ENCODE peak calls at places on chromosome 12, in four cellular contexts. One of them, this sample, is unnamed.

GRCh38 chr12:114664661-114665320 is 19.2 kb downstream of the TBX3 start:
- DNase-seq in foreskin keratinocyte: no peak
- DNase-seq in GM20000: no peak
- DNase-seq in endothelial cell: no peak
- DNase-seq in this sample: no peak

GRCh38 chr12:12622418-12622817 is 10.7 kb downstream of the CREBL2 start:
- DNase-seq in foreskin keratinocyte: no peak
- DNase-seq in GM20000: no peak
- DNase-seq in endothelial cell: no peak
- DNase-seq in this sample: no peak

GRCh38 chr12:96053476-96054261 is 18.3 kb upstream of the LTA4H start:
- DNase-seq in foreskin keratinocyte: no peak
- DNase-seq in GM20000: no peak
- DNase-seq in endothelial cell: no peak
- DNase-seq in this sample: no peak

GRCh38 chr12:6372403-6373003 is 2.9 kb downstream of the SCNN1A start:
- DNase-seq in foreskin keratinocyte: peak; percentile 95
- DNase-seq in GM20000: no peak
- DNase-seq in endothelial cell: no peak
- DNase-seq in this sample: peak; percentile 87

GRCh38 chr12:6470375-6471163 is at the start of gene VAMP1:
- DNase-seq in foreskin keratinocyte: peak; percentile 93
- DNase-seq in GM20000: peak; percentile 96
- DNase-seq in endothelial cell: peak; percentile 96
- DNase-seq in this sample: peak; percentile 96

GRCh38 chr12:8697476-8698131 is at the start of gene RIMKLB:
- DNase-seq in foreskin keratinocyte: peak; percentile 72
- DNase-seq in GM20000: peak; percentile 95
- DNase-seq in endothelial cell: peak; percentile 78
- DNase-seq in this sample: peak; percentile 60

GRCh38 chr12:716506-716905 is 35.9 kb upstream of the WNK1 start:
- DNase-seq in foreskin keratinocyte: no peak
- DNase-seq in GM20000: no peak
- DNase-seq in endothelial cell: no peak
- DNase-seq in this sample: no peak

GRCh38 chr12:131950182-131950913 is 606 bp downstream of the EP400 start:
- DNase-seq in foreskin keratinocyte: no peak
- DNase-seq in GM20000: peak; percentile 56
- DNase-seq in endothelial cell: peak; percentile 41
- DNase-seq in this sample: no peak

GRCh38 chr12:117774986-117775775 is 193.6 kb downstream of the KSR2 start:
- DNase-seq in foreskin keratinocyte: no peak
- DNase-seq in GM20000: no peak
- DNase-seq in endothelial cell: no peak
- DNase-seq in this sample: peak; percentile 36

GRCh38 chr12:18479266-18479665 is 217.9 kb downstream of the PIK3C2G start:
- DNase-seq in foreskin keratinocyte: peak; percentile 85
- DNase-seq in GM20000: no peak
- DNase-seq in endothelial cell: no peak
- DNase-seq in this sample: peak; percentile 84

GRCh38 chr12:88578821-88579518 is 1.3 kb downstream of the KITLG start:
- DNase-seq in foreskin keratinocyte: peak; percentile 51
- DNase-seq in GM20000: no peak
- DNase-seq in endothelial cell: peak; percentile 57
- DNase-seq in this sample: peak; percentile 53

GRCh38 chr12:93804392-93805179 is 127.4 kb downstream of the CRADD start:
- DNase-seq in foreskin keratinocyte: peak; percentile 61
- DNase-seq in GM20000: no peak
- DNase-seq in endothelial cell: no peak
- DNase-seq in this sample: no peak

GRCh38 chr12:110179291-110179690 is 55.1 kb downstream of the IFT81 start:
- DNase-seq in foreskin keratinocyte: peak; percentile 71
- DNase-seq in GM20000: no peak
- DNase-seq in endothelial cell: no peak
- DNase-seq in this sample: peak; percentile 55

GRCh38 chr12:80195143-80195726 is 95.9 kb downstream of the OTOGL start:
- DNase-seq in foreskin keratinocyte: peak; percentile 56
- DNase-seq in GM20000: peak; percentile 21
- DNase-seq in endothelial cell: peak; percentile 52
- DNase-seq in this sample: peak; percentile 54

GRCh38 chr12:7411343-7411742 is 32.6 kb downstream of the CD163L1 start:
- DNase-seq in foreskin keratinocyte: no peak
- DNase-seq in GM20000: no peak
- DNase-seq in endothelial cell: no peak
- DNase-seq in this sample: no peak

GRCh38 chr12:67804168-67804567 is 155.6 kb downstream of the DYRK2 start:
- DNase-seq in foreskin keratinocyte: no peak
- DNase-seq in GM20000: no peak
- DNase-seq in endothelial cell: no peak
- DNase-seq in this sample: no peak

GRCh38 chr12:95102916-95103671 is 29.7 kb upstream of the NR2C1 start:
- DNase-seq in foreskin keratinocyte: peak; percentile 93
- DNase-seq in GM20000: peak; percentile 61
- DNase-seq in endothelial cell: no peak
- DNase-seq in this sample: peak; percentile 95

GRCh38 chr12:106147956-106148355 is 9.2 kb upstream of the NUAK1 start:
- DNase-seq in foreskin keratinocyte: no peak
- DNase-seq in GM20000: no peak
- DNase-seq in endothelial cell: no peak
- DNase-seq in this sample: no peak

GRCh38 chr12:15701721-15702156 is 87.4 kb downstream of the EPS8 start:
- DNase-seq in foreskin keratinocyte: peak; percentile 29
- DNase-seq in GM20000: no peak
- DNase-seq in endothelial cell: no peak
- DNase-seq in this sample: peak; percentile 60

GRCh38 chr12:29640589-29641345 is 143.0 kb downstream of the TMTC1 start:
- DNase-seq in foreskin keratinocyte: peak; percentile 37
- DNase-seq in GM20000: no peak
- DNase-seq in endothelial cell: no peak
- DNase-seq in this sample: peak; percentile 73

GRCh38 chr12:26402648-26403047 is 207.3 kb downstream of the SSPN start:
- DNase-seq in foreskin keratinocyte: peak; percentile 86
- DNase-seq in GM20000: no peak
- DNase-seq in endothelial cell: no peak
- DNase-seq in this sample: peak; percentile 78

GRCh38 chr12:127383281-127383680 is 883.7 kb upstream of the TMEM132C start:
- DNase-seq in foreskin keratinocyte: peak; percentile 60
- DNase-seq in GM20000: no peak
- DNase-seq in endothelial cell: no peak
- DNase-seq in this sample: peak; percentile 57

GRCh38 chr12:72560370-72560769 is 288.2 kb downstream of the TRHDE start:
- DNase-seq in foreskin keratinocyte: no peak
- DNase-seq in GM20000: no peak
- DNase-seq in endothelial cell: no peak
- DNase-seq in this sample: no peak

GRCh38 chr12:12007001-12007712 is 63.6 kb upstream of the BCL2L14 start:
- DNase-seq in foreskin keratinocyte: no peak
- DNase-seq in GM20000: peak; percentile 50
- DNase-seq in endothelial cell: no peak
- DNase-seq in this sample: no peak

GRCh38 chr12:5718680-5719079 is 226.4 kb downstream of the ANO2 start:
- DNase-seq in foreskin keratinocyte: no peak
- DNase-seq in GM20000: no peak
- DNase-seq in endothelial cell: no peak
- DNase-seq in this sample: no peak

GRCh38 chr12:122459211-122459610 is 36.7 kb upstream of the CLIP1 start:
- DNase-seq in foreskin keratinocyte: no peak
- DNase-seq in GM20000: no peak
- DNase-seq in endothelial cell: no peak
- DNase-seq in this sample: no peak

GRCh38 chr12:88141774-88142609 is at the start of the genes CEP290 and TMTC3:
- DNase-seq in foreskin keratinocyte: peak; percentile 100
- DNase-seq in GM20000: peak; percentile 87
- DNase-seq in endothelial cell: peak; percentile 86
- DNase-seq in this sample: peak; percentile 100

GRCh38 chr12:128583453-128583852 is 240.3 kb downstream of the SLC15A4 start:
- DNase-seq in foreskin keratinocyte: no peak
- DNase-seq in GM20000: no peak
- DNase-seq in endothelial cell: no peak
- DNase-seq in this sample: no peak
- TF ChIP-seq CTCF in foreskin keratinocyte: no peak
- TF ChIP-seq CTCF in GM20000: no peak
- TF ChIP-seq CTCF in endothelial cell: no peak
- TF ChIP-seq CTCF in this sample: no peak

GRCh38 chr12:22526836-22527235 is 17.5 kb downstream of the C2CD5 start:
- DNase-seq in foreskin keratinocyte: no peak
- DNase-seq in GM20000: no peak
- DNase-seq in endothelial cell: no peak
- DNase-seq in this sample: no peak

GRCh38 chr12:22527999-22528398 is 16.3 kb downstream of the C2CD5 start:
- DNase-seq in foreskin keratinocyte: peak; percentile 80
- DNase-seq in GM20000: no peak
- DNase-seq in endothelial cell: no peak
- DNase-seq in this sample: no peak

GRCh38 chr12:22532317-22532716 is 12.0 kb downstream of the C2CD5 start:
- DNase-seq in foreskin keratinocyte: no peak
- DNase-seq in GM20000: no peak
- DNase-seq in endothelial cell: no peak
- DNase-seq in this sample: no peak

GRCh38 chr12:22531205-22531604 is 13.1 kb downstream of the C2CD5 start:
- DNase-seq in foreskin keratinocyte: no peak
- DNase-seq in GM20000: no peak
- DNase-seq in endothelial cell: no peak
- DNase-seq in this sample: no peak

GRCh38 chr12:22529281-22530060 is 14.9 kb downstream of the C2CD5 start:
- DNase-seq in foreskin keratinocyte: peak; percentile 66
- DNase-seq in GM20000: no peak
- DNase-seq in endothelial cell: no peak
- DNase-seq in this sample: peak; percentile 48
- TF ChIP-seq CTCF in foreskin keratinocyte: peak; percentile 76
- TF ChIP-seq CTCF in GM20000: peak; percentile 11
- TF ChIP-seq CTCF in endothelial cell: peak; percentile 44
- TF ChIP-seq CTCF in this sample: peak; percentile 13

GRCh38 chr12:47975816-47976215 is 12.4 kb downstream of the TMEM106C start:
- DNase-seq in foreskin keratinocyte: no peak
- DNase-seq in GM20000: no peak
- DNase-seq in endothelial cell: no peak
- DNase-seq in this sample: no peak

GRCh38 chr12:47978598-47978873 is 15.1 kb downstream of the TMEM106C start:
- DNase-seq in foreskin keratinocyte: no peak
- DNase-seq in GM20000: no peak
- DNase-seq in endothelial cell: no peak
- DNase-seq in this sample: no peak

GRCh38 chr12:47979166-47979565 is 15.8 kb downstream of the TMEM106C start:
- DNase-seq in foreskin keratinocyte: no peak
- DNase-seq in GM20000: no peak
- DNase-seq in endothelial cell: no peak
- DNase-seq in this sample: no peak

GRCh38 chr12:47977772-47978597 is 14.6 kb downstream of the TMEM106C start:
- DNase-seq in foreskin keratinocyte: no peak
- DNase-seq in GM20000: no peak
- DNase-seq in endothelial cell: no peak
- DNase-seq in this sample: no peak

GRCh38 chr12:47977046-47977771 is 13.8 kb downstream of the TMEM106C start:
- DNase-seq in foreskin keratinocyte: peak; percentile 50
- DNase-seq in GM20000: no peak
- DNase-seq in endothelial cell: no peak
- DNase-seq in this sample: peak; percentile 18
- TF ChIP-seq CTCF in foreskin keratinocyte: no peak
- TF ChIP-seq CTCF in GM20000: no peak
- TF ChIP-seq CTCF in endothelial cell: no peak
- TF ChIP-seq CTCF in this sample: no peak

DNA sequence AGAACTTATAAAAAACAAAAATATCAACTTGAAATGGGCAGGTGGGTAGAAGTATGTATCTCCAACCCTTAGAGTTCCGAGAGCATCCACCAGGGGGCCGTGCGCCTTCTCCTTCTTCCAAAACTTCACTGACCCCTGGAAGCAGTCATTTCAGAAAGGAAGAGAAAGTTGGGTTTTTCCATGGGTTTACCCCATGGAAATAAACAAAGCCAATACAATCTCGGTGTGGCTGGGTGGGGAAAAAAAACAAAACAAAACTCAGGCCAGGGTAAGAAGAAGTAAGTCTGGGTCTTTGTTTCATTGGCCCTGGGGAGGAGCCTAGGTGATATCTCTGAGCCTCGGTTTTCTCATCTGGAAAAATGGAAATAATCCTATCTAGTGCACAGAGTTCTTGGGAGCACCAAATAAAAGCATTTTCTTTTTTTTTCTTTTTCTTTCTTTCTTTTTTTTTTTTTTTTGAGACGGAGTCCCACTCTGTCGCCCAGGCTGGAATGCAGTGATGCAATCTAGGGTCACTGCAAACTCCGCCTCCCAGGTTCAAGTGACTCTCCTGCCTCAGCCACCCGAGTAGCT is 33.6 kb upstream of the HNF1A start:
- DNase-seq in foreskin keratinocyte: peak; percentile 39
- DNase-seq in GM20000: peak; percentile 76
- DNase-seq in endothelial cell: peak; percentile 72
- DNase-seq in this sample: peak; percentile 68
- TF ChIP-seq CTCF in foreskin keratinocyte: peak; percentile 80
- TF ChIP-seq CTCF in GM20000: peak; percentile 26
- TF ChIP-seq CTCF in endothelial cell: peak; percentile 86
- TF ChIP-seq CTCF in this sample: peak; percentile 66

GRCh38 chr12:52443966-52444365 is 8.0 kb downstream of the KRT6B start:
- DNase-seq in foreskin keratinocyte: no peak
- DNase-seq in GM20000: no peak
- DNase-seq in endothelial cell: no peak
- DNase-seq in this sample: no peak

GRCh38 chr12:52440821-52441319 is 6.7 kb upstream of the KRT75 start:
- DNase-seq in foreskin keratinocyte: peak; percentile 99
- DNase-seq in GM20000: no peak
- DNase-seq in endothelial cell: no peak
- DNase-seq in this sample: peak; percentile 44

GRCh38 chr12:52441320-52441911 is 7.2 kb upstream of the KRT75 start:
- DNase-seq in foreskin keratinocyte: peak; percentile 95
- DNase-seq in GM20000: no peak
- DNase-seq in endothelial cell: no peak
- DNase-seq in this sample: peak; percentile 93

GRCh38 chr12:52444647-52445595 is 7.0 kb downstream of the KRT6B start:
- DNase-seq in foreskin keratinocyte: no peak
- DNase-seq in GM20000: no peak
- DNase-seq in endothelial cell: no peak
- DNase-seq in this sample: no peak

GRCh38 chr12:52442600-52443061 is 8.5 kb upstream of the KRT75 start:
- DNase-seq in foreskin keratinocyte: peak; percentile 99
- DNase-seq in GM20000: no peak
- DNase-seq in endothelial cell: no peak
- DNase-seq in this sample: peak; percentile 98
- TF ChIP-seq CTCF in foreskin keratinocyte: peak; percentile 76
- TF ChIP-seq CTCF in GM20000: no peak
- TF ChIP-seq CTCF in endothelial cell: no peak
- TF ChIP-seq CTCF in this sample: no peak

DNA sequence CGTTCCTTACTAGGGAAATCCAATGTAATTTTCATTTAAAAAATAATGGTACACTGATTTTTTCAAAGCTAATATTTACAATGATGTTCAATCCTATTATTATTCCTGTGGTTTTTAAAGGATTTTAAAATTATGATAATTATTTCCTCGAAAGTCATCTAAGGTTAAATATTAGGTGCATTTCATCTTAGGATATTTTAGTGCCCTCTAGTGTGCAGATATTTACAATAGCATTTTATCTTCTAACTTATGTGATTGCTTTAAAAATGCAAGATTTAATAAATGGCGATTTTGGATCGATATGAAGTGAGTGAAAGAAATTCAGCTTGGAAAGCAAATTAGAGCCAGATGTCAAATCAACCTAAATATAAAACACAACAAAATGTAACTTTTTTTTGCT is 293.5 kb downstream of the SLC6A15 start:
- DNase-seq in foreskin keratinocyte: no peak
- DNase-seq in GM20000: no peak
- DNase-seq in endothelial cell: no peak
- DNase-seq in this sample: no peak
- TF ChIP-seq CTCF in foreskin keratinocyte: peak; percentile 64
- TF ChIP-seq CTCF in GM20000: no peak
- TF ChIP-seq CTCF in endothelial cell: peak; percentile 18
- TF ChIP-seq CTCF in this sample: peak; percentile 31

This sample was measured in MCF 10A.